ENCODE peak calls at places on chromosomes 11 and 22, in seven cellular contexts. F, A, Z, H, S, G and Q are unnamed samples.

GRCh38 chr11:110199184-110199981 is 97.0 kb downstream of the RDX start:
- DNase-seq in F (no peak), A (no peak), Z (no peak), H (no peak), S (no peak), G (no peak), Q (no peak)

GRCh38 chr11:20054584-20054983 is 105.7 kb downstream of the DBX1 start:
- DNase-seq in F (no peak), A (no peak), Z (no peak), H (no peak), S (no peak), G (no peak), Q (no peak)

GRCh38 chr11:131511794-131512193 is 141.4 kb downstream of the NTM start:
- DNase-seq in F (peak), A (peak), Z (no peak), H (no peak), S (no peak), G (no peak), Q (no peak)

GRCh38 chr22:24894998-24895397 is 51.5 kb downstream of the LHFPL7 start:
- DNase-seq in F (peak), A (peak), Z (no peak), H (peak), S (no peak), G (no peak), Q (peak)

GRCh38 chr11:85826096-85826855 is 15.3 kb upstream of the SYTL2 start:
- DNase-seq in F (peak), A (no peak), Z (peak), H (no peak), S (no peak), G (no peak), Q (no peak)

GRCh38 chr11:114058871-114059277 is 637 bp upstream of the ZBTB16 start:
- DNase-seq in F (peak), A (no peak), Z (no peak), H (no peak), S (no peak), G (no peak), Q (no peak)

GRCh38 chr11:60566773-60567172 is 51.6 kb downstream of the MS4A13 start:
- DNase-seq in F (no peak), A (no peak), Z (no peak), H (no peak), S (no peak), G (no peak), Q (no peak)

GRCh38 chr11:62353841-62354240 is 16.6 kb downstream of the ASRGL1 start:
- DNase-seq in F (no peak), A (no peak), Z (no peak), H (no peak), S (no peak), G (no peak), Q (no peak)

GRCh38 chr11:64571410-64572091 is 19.5 kb upstream of the SLC22A12 start:
- DNase-seq in F (peak), A (peak), Z (no peak), H (no peak), S (no peak), G (no peak), Q (no peak)

GRCh38 chr11:103602846-103603245 is 433.6 kb upstream of the DDI1 start:
- DNase-seq in F (no peak), A (no peak), Z (no peak), H (no peak), S (no peak), G (no peak), Q (no peak)

GRCh38 chr11:35239476-35240075 is 100.6 kb downstream of the CD44 start:
- DNase-seq in F (no peak), A (no peak), Z (no peak), H (no peak), S (no peak), G (no peak), Q (no peak)

GRCh38 chr22:37904572-37905533 is 1.2 kb upstream of the MICALL1 start:
- DNase-seq in F (no peak), A (peak), Z (peak), H (no peak), S (no peak), G (no peak), Q (no peak)

GRCh38 chr22:31377609-31378008 is 21.8 kb upstream of the DRG1 start:
- DNase-seq in F (no peak), A (no peak), Z (no peak), H (no peak), S (no peak), G (no peak), Q (no peak)

GRCh38 chr11:30192620-30193019 is 38.2 kb upstream of the FSHB start:
- DNase-seq in F (no peak), A (no peak), Z (no peak), H (no peak), S (no peak), G (no peak), Q (no peak)

GRCh38 chr22:20957118-20957690 is 9.9 kb upstream of the AIFM3 start:
- DNase-seq in F (peak), A (no peak), Z (no peak), H (no peak), S (no peak), G (no peak), Q (no peak)

GRCh38 chr22:27596133-27596905 is 205.2 kb downstream of the MN1 start:
- DNase-seq in F (no peak), A (no peak), Z (no peak), H (no peak), S (no peak), G (no peak), Q (no peak)

GRCh38 chr11:65589444-65590239 is 6.0 kb downstream of the KCNK7 start:
- DNase-seq in F (no peak), A (no peak), Z (no peak), H (no peak), S (peak), G (no peak), Q (no peak)

GRCh38 chr11:35917676-35918075 is 26.2 kb upstream of the LDLRAD3 start:
- DNase-seq in F (no peak), A (no peak), Z (no peak), H (no peak), S (no peak), G (no peak), Q (no peak)

GRCh38 chr22:23621082-23621780 is 10.9 kb downstream of the DRICH1 start:
- DNase-seq in F (no peak), A (peak), Z (no peak), H (no peak), S (no peak), G (no peak), Q (no peak)

GRCh38 chr11:8811571-8811970 is 99.4 kb upstream of the AKIP1 start:
- DNase-seq in F (no peak), A (no peak), Z (no peak), H (no peak), S (no peak), G (no peak), Q (no peak)

GRCh38 chr22:45977003-45977395 is at the start of gene WNT7B:
- DNase-seq in F (no peak), A (no peak), Z (no peak), H (no peak), S (no peak), G (no peak), Q (no peak)

GRCh38 chr11:27688076-27688475 is 12.2 kb downstream of the BDNF start:
- DNase-seq in F (peak), A (no peak), Z (no peak), H (no peak), S (no peak), G (no peak), Q (no peak)

GRCh38 chr11:110479445-110480101 is 49.8 kb downstream of the FDX1 start:
- DNase-seq in F (no peak), A (no peak), Z (no peak), H (no peak), S (no peak), G (no peak), Q (no peak)

GRCh38 chr11:119619665-119620064 is 109.3 kb downstream of the NECTIN1 start:
- DNase-seq in F (no peak), A (no peak), Z (no peak), H (no peak), S (no peak), G (no peak), Q (no peak)